ENCODE peak calls at places on chromosome 14, in nine cellular contexts. F is nephron progenitor cell; V is NB4; Y is A549; N is dorsolateral prefrontal cortex; U is ovary; L is mucosa of descending colon; R is CD8-positive, alpha-beta T cell; K is AG09319. I is an unnamed sample.

GRCh38 chr14:99729991-99730875 is 46.1 kb downstream of the CYP46A1 start:
- DNase-seq in F (peak), V (peak), Y (peak), N (peak), U (peak), L (peak), R (peak), K (no peak), I (peak)

GRCh38 chr14:67232066-67232465 is 9.2 kb upstream of the PALS1 start:
- DNase-seq in F (no peak), V (no peak), Y (no peak), N (no peak), U (no peak), L (no peak), R (no peak), K (no peak), I (no peak)

GRCh38 chr14:49966971-49967630 is 74.2 kb downstream of the ARF6 start:
- DNase-seq in F (no peak), V (no peak), Y (no peak), N (no peak), U (no peak), L (no peak), R (no peak), K (no peak), I (no peak)

GRCh38 chr14:81710232-81710845 is 176.7 kb upstream of the SEL1L start:
- DNase-seq in F (peak), V (peak), Y (peak), N (peak), U (no peak), L (peak), R (no peak), K (no peak), I (no peak)

GRCh38 chr14:39467889-39468524 is 35.8 kb upstream of the FBXO33 start:
- DNase-seq in F (peak), V (peak), Y (peak), N (no peak), U (no peak), L (peak), R (no peak), K (no peak), I (peak)

GRCh38 chr14:77603654-77604270 is 12.7 kb downstream of the SPTLC2 start:
- DNase-seq in F (no peak), V (no peak), Y (peak), N (no peak), U (no peak), L (peak), R (no peak), K (no peak), I (no peak)

GRCh38 chr14:101102875-101103274 is 199.4 kb upstream of the RTL1 start:
- DNase-seq in F (no peak), V (no peak), Y (no peak), N (peak), U (peak), L (no peak), R (peak), K (no peak), I (no peak)

GRCh38 chr14:44529026-44529425 is 21.9 kb upstream of the FSCB start:
- DNase-seq in F (no peak), V (no peak), Y (no peak), N (no peak), U (no peak), L (no peak), R (no peak), K (no peak), I (no peak)

GRCh38 chr14:64796369-64796768 is 83.3 kb downstream of the SPTB start:
- DNase-seq in F (no peak), V (no peak), Y (no peak), N (no peak), U (no peak), L (no peak), R (no peak), K (no peak), I (no peak)

GRCh38 chr14:102544745-102545460 is 35.3 kb upstream of the ANKRD9 start:
- DNase-seq in F (no peak), V (no peak), Y (no peak), N (no peak), U (no peak), L (peak), R (no peak), K (no peak), I (no peak)

GRCh38 chr14:105374389-105374788 is 23.9 kb upstream of the TEX22 start:
- DNase-seq in F (no peak), V (no peak), Y (no peak), N (no peak), U (no peak), L (no peak), R (no peak), K (no peak), I (no peak)

GRCh38 chr14:66078031-66078430 is 408.1 kb upstream of the CCDC196 start:
- DNase-seq in F (no peak), V (no peak), Y (no peak), N (no peak), U (no peak), L (no peak), R (no peak), K (no peak), I (no peak)

GRCh38 chr14:99899578-99900178 is 106.5 kb downstream of the EML1 start:
- DNase-seq in F (no peak), V (peak), Y (peak), N (no peak), U (no peak), L (no peak), R (no peak), K (no peak), I (no peak)

GRCh38 chr14:50830932-50831703 is at the start of gene NIN:
- DNase-seq in F (peak), V (peak), Y (peak), N (peak), U (peak), L (peak), R (peak), K (peak), I (peak)

GRCh38 chr14:55957950-55958349 is 160.3 kb upstream of the PELI2 start:
- DNase-seq in F (peak), V (no peak), Y (no peak), N (no peak), U (no peak), L (no peak), R (no peak), K (no peak), I (no peak)

GRCh38 chr14:32008602-32009193 is 68.4 kb upstream of the ARHGAP5 start:
- DNase-seq in F (no peak), V (no peak), Y (no peak), N (no peak), U (no peak), L (no peak), R (no peak), K (no peak), I (no peak)

GRCh38 chr14:64634558-64634957 is 69.7 kb upstream of the PLEKHG3 start:
- DNase-seq in F (no peak), V (no peak), Y (no peak), N (no peak), U (no peak), L (no peak), R (no peak), K (no peak), I (no peak)

GRCh38 chr14:61358812-61359211 is 37.4 kb downstream of the PRKCH start:
- DNase-seq in F (no peak), V (no peak), Y (no peak), N (no peak), U (no peak), L (no peak), R (no peak), K (no peak), I (no peak)
- TF ChIP-seq CTCF in F (no peak), V (no peak), Y (no peak), N (no peak), U (no peak), L (no peak), R (no peak), K (no peak), I (no peak)

GRCh38 chr14:22982477-22983245 is at the start of gene AJUBA:
- DNase-seq in F (peak), V (peak), Y (peak), N (peak), U (peak), L (peak), R (peak), K (peak), I (peak)
- TF ChIP-seq CTCF in F (no peak), V (no peak), Y (no peak), N (no peak), U (no peak), L (no peak), R (no peak), K (no peak), I (no peak)

DNA sequence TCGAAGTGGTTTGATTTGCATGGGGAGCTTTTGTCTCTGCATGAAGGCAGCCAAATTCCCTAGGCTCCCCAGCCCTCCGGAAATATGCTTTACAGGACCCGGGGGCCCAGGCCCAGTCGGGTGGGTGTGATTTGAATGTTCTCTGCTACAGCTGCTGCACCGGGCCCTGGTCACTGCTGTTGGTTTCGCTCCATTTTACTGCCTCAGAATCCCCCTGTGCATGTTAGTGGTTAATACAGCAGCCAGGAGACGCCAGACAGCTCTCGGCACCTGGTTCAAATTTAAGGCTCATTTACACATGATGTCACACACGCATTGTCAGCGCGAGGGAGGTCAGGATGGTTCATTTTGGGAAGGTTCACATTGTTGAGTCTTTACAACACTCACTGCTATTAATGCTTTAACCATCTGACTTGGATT is 99.6 kb downstream of the SLC38A6 start:
- DNase-seq in F (no peak), V (no peak), Y (no peak), N (no peak), U (no peak), L (no peak), R (no peak), K (peak), I (peak)
- TF ChIP-seq CTCF in F (no peak), V (no peak), Y (no peak), N (no peak), U (no peak), L (no peak), R (no peak), K (peak), I (no peak)

DNA sequence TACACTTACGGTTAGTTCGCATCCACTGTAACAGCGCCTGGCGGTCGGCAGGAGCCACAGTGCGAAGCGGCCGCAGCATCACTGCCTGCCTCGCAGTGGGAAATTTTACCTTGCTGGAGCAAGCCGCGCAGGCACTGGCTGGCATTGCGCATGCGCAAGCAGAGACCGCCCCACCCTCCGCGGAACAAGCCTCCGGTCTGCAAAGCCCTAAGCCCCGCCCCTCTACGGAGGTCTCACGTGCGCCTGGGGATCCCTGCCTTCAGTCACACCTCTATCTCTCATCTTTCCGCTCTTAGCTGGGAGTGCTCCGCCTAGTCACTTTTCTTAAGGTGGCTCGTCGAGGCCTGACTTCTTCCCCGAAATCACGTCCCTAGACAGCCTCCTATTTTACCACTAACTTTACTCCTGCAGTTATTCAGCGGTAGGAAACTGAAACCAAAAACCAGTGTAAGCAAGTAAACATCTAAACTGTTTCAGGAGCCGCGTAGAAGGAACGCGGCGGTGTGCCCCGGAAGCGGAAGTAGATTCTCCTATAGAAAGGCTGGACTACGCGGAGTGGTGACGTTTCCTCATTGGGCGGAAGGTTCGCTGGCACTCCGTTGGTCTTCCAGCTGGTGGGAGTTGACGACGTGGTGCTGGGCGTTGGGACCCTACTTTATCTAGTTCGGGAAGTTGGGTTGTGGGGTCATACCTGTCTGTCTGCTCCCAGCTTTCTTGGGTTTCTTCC is at the start of gene SRP54:
- DNase-seq in F (peak), V (peak), Y (peak), N (peak), U (peak), L (peak), R (peak), K (peak), I (peak)
- TF ChIP-seq CTCF in F (no peak), V (no peak), Y (no peak), N (peak), U (peak), L (no peak), R (no peak), K (peak), I (peak)

DNA sequence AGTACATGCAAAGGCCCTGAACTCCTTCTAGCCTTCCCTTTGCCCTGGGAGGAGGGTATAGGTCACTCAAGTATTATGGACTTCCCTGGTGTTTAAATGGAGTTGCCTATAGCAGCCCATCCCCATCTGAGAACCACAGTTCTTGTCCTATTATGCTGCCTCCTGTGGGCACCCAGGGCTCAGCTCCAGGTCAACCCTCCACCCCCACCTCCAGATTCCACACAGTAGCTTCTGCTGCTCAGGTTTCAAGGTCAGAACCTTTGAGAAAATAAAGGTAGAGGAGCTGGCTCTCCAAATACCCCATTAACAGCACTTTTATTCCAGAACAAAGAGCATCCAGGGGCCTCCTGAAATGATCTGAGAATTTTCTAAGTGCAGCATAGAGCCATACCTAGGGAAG is 57.4 kb downstream of the ACTN1 start:
- DNase-seq in F (peak), V (no peak), Y (no peak), N (no peak), U (no peak), L (no peak), R (no peak), K (no peak), I (no peak)
- TF ChIP-seq CTCF in F (no peak), V (no peak), Y (no peak), N (no peak), U (no peak), L (no peak), R (no peak), K (no peak), I (no peak)

GRCh38 chr14:74618078-74618952 is 6.3 kb upstream of the LTBP2 start:
- DNase-seq in F (no peak), V (peak), Y (peak), N (no peak), U (no peak), L (peak), R (peak), K (no peak), I (no peak)
- TF ChIP-seq CTCF in F (no peak), V (no peak), Y (no peak), N (no peak), U (no peak), L (no peak), R (no peak), K (no peak), I (no peak)

GRCh38 chr14:54362759-54363437 is 33.9 kb upstream of the CDKN3 start:
- DNase-seq in F (no peak), V (no peak), Y (no peak), N (no peak), U (no peak), L (no peak), R (no peak), K (no peak), I (no peak)

GRCh38 chr14:54369343-54369742 is 27.5 kb upstream of the CDKN3 start:
- DNase-seq in F (no peak), V (no peak), Y (no peak), N (no peak), U (no peak), L (no peak), R (no peak), K (no peak), I (no peak)

GRCh38 chr14:54370323-54371125 is 26.3 kb upstream of the CDKN3 start:
- DNase-seq in F (no peak), V (no peak), Y (no peak), N (no peak), U (no peak), L (no peak), R (no peak), K (no peak), I (no peak)

GRCh38 chr14:54364555-54365415 is 32.0 kb upstream of the CDKN3 start:
- DNase-seq in F (no peak), V (no peak), Y (no peak), N (no peak), U (no peak), L (no peak), R (no peak), K (no peak), I (no peak)

DNA sequence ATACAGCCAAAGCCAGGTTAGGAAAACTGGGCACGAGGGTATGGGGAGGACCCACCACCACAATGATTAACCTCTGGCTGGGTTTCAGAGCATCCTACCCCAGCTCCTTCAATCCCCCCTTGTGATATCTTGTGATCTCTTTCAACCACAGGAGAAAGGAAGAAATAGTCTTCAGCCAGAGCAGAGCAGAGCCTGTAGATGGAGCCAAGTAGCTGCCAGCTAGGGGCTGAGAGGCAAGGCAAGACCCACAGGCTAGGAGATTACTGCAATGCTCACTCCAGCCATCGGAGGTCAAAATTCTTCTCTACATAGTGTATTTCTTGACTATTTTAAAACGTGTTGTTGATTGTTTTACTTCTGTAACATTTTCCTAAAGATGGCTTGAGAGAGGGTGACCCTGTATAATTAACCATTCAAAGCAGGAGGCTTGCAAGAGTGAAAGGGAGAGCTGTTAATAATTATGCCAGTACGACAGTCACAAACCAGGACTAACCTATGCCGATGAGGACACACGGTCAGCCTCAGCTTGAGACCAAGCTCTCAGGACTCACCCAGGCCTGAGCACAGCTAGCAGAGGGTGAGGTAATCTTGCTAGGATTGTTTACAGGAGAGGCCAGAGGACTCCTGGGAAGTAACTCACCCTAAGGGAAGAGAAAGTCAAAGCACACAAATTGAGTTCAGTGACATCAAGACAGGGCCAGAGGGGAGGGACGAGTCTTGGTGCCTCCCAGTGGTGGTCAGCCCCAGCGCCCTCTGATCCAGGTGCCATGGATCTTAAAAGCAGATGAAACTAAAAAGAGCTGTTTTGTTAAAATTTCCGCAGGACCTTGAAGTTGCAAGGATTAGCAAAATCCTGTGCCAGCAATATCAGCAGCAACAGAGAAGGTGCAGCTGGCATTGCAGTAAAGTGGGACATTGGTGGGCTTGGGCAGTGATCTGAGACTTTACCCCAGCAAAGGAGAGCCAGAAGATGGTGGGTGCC is 29.8 kb upstream of the CDKN3 start:
- DNase-seq in F (no peak), V (peak), Y (peak), N (peak), U (no peak), L (peak), R (peak), K (no peak), I (peak)
- TF ChIP-seq CTCF in F (peak), V (peak), Y (peak), N (peak), U (no peak), L (peak), R (peak), K (peak), I (peak)

GRCh38 chr14:36207500-36207899 is 31.0 kb upstream of the PTCSC3 start:
- DNase-seq in F (no peak), V (peak), Y (peak), N (no peak), U (no peak), L (no peak), R (no peak), K (no peak), I (no peak)
- TF ChIP-seq CTCF in F (no peak), V (no peak), Y (peak), N (peak), U (no peak), L (peak), R (no peak), K (peak), I (no peak)

DNA sequence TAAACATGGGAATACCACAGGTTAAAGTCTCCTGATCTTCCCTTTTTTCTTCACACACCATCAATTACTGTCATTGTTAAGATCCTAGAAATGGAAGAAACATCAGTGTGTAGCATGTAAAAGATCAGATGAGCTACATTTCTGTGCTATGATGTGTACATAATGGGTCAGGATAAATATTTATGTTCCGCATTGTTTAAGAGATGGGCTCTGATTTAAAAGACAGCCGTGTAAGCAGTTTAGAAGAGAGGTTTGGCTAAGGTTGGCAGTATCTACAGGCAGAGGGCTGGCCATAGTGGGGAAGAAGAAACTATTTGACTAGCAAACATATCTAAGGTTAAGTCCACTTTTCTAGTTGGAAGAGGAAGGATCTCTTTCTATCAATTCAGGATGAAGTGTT is 49.4 kb downstream of the LRRC9 start:
- DNase-seq in F (no peak), V (no peak), Y (peak), N (no peak), U (no peak), L (no peak), R (no peak), K (no peak), I (no peak)
- TF ChIP-seq CTCF in F (no peak), V (no peak), Y (no peak), N (no peak), U (no peak), L (no peak), R (no peak), K (no peak), I (no peak)

I was measured in glutamatergic neuron.